ENCODE peak calls at places on chromosomes 6 and 20, in five cellular contexts. B is RWPE1, C is left lung, G is A673, W is OCI-LY7. U is an unnamed sample.

GRCh38 chr20:47781631-47782030 is 3.6 kb downstream of the SULF2 start:
- DNase-seq in B (no peak), C (no peak), G (no peak), W (no peak), U (no peak)

GRCh38 chr6:29924731-29925130 is 17.6 kb upstream of the HLA-A start:
- DNase-seq in B (no peak), C (no peak), G (no peak), W (no peak), U (no peak)

GRCh38 chr20:60117040-60117439 is 158.8 kb downstream of the CDH26 start:
- DNase-seq in B (no peak), C (no peak), G (peak; percentile 39), W (no peak), U (no peak)

GRCh38 chr6:149271348-149272340 is 45.9 kb upstream of the TAB2 start:
- DNase-seq in B (no peak), C (no peak), G (no peak), W (peak; percentile 21), U (no peak)

GRCh38 chr6:91055959-91056358 is 469.1 kb upstream of the MAP3K7 start:
- DNase-seq in B (no peak), C (no peak), G (no peak), W (no peak), U (no peak)

GRCh38 chr20:63431944-63432343 is 40.5 kb downstream of the KCNQ2 start:
- DNase-seq in B (no peak), C (no peak), G (no peak), W (no peak), U (no peak)

GRCh38 chr6:88666906-88667305 is 296.5 kb downstream of the RNGTT start:
- DNase-seq in B (no peak), C (no peak), G (no peak), W (no peak), U (no peak)

GRCh38 chr6:32973934-32974333 is 5.5 kb downstream of the BRD2 start:
- DNase-seq in B (no peak), C (no peak), G (peak; percentile 71), W (peak; percentile 45), U (no peak)

GRCh38 chr20:57325632-57326356 is 3.8 kb upstream of the SPO11 start:
- DNase-seq in B (no peak), C (no peak), G (no peak), W (peak; percentile 75), U (no peak)

GRCh38 chr6:41966961-41967311 is 25.3 kb upstream of the CCND3 start:
- DNase-seq in B (peak; percentile 72), C (no peak), G (no peak), W (no peak), U (no peak)

GRCh38 chr6:21278078-21278790 is 315.3 kb upstream of the SOX4 start:
- DNase-seq in B (no peak), C (no peak), G (no peak), W (no peak), U (no peak)

GRCh38 chr6:38034269-38034914 is 214.9 kb downstream of the ZFAND3 start:
- DNase-seq in B (no peak), C (no peak), G (peak; percentile 44), W (peak; percentile 18), U (no peak)

GRCh38 chr20:62772994-62773858 is 23.0 kb upstream of the MRGBP start:
- DNase-seq in B (peak; percentile 89), C (peak; percentile 45), G (peak; percentile 92), W (no peak), U (no peak)

GRCh38 chr6:34055223-34055933 is 90.5 kb downstream of the GRM4 start:
- DNase-seq in B (peak; percentile 72), C (peak; percentile 83), G (peak; percentile 83), W (peak; percentile 83), U (peak; percentile 15)

GRCh38 chr20:45098096-45098773 is 2.7 kb downstream of the KCNS1 start:
- DNase-seq in B (peak; percentile 46), C (peak; percentile 74), G (peak; percentile 13), W (no peak), U (no peak)

GRCh38 chr6:170222498-170223471 is 68.1 kb downstream of the DLL1 start:
- DNase-seq in B (no peak), C (no peak), G (no peak), W (no peak), U (no peak)

GRCh38 chr6:16739329-16739801 is 21.9 kb downstream of the ATXN1 start:
- DNase-seq in B (peak; percentile 80), C (no peak), G (no peak), W (no peak), U (no peak)

GRCh38 chr6:168432196-168432595 is 8.8 kb upstream of the SMOC2 start:
- DNase-seq in B (no peak), C (no peak), G (no peak), W (no peak), U (no peak)

GRCh38 chr6:119096683-119097310 is 18.3 kb upstream of the FAM184A start:
- DNase-seq in B (peak; percentile 57), C (no peak), G (peak; percentile 12), W (no peak), U (peak; percentile 6)

GRCh38 chr6:2866183-2866846 is 24.7 kb upstream of the SERPINB1 start:
- DNase-seq in B (no peak), C (no peak), G (no peak), W (no peak), U (no peak)

GRCh38 chr6:38933426-38933825 is 115.2 kb upstream of the GLP1R start:
- DNase-seq in B (peak; percentile 49), C (no peak), G (peak; percentile 25), W (no peak), U (no peak)

GRCh38 chr6:2970753-2971419 is 481 bp downstream of the SERPINB6 start:
- DNase-seq in B (peak; percentile 29), C (peak; percentile 97), G (peak; percentile 32), W (no peak), U (peak; percentile 38)

GRCh38 chr6:131948692-131949614 is 2.2 kb downstream of the CCN2 start:
- DNase-seq in B (no peak), C (no peak), G (peak; percentile 50), W (no peak), U (no peak)

GRCh38 chr20:44187054-44187762 is at the start of gene JPH2:
- DNase-seq in B (peak; percentile 97), C (no peak), G (no peak), W (no peak), U (no peak)

GRCh38 chr6:111646942-111647341 is 41.3 kb upstream of the TRAF3IP2 start:
- DNase-seq in B (no peak), C (no peak), G (no peak), W (no peak), U (no peak)

GRCh38 chr6:65000815-65001214 is 706.2 kb downstream of the EYS start:
- DNase-seq in B (no peak), C (peak; percentile 45), G (no peak), W (no peak), U (no peak)

GRCh38 chr6:163386329-163386910 is 28.1 kb upstream of the QKI start:
- DNase-seq in B (no peak), C (no peak), G (no peak), W (no peak), U (no peak)

GRCh38 chr6:163057260-163057659 is 329.5 kb downstream of the PACRG start:
- DNase-seq in B (no peak), C (no peak), G (no peak), W (no peak), U (no peak)

GRCh38 chr6:157260735-157261134 is 62.6 kb downstream of the TMEM242 start:
- DNase-seq in B (peak; percentile 64), C (no peak), G (no peak), W (no peak), U (no peak)

GRCh38 chr6:11460001-11460668 is 77.4 kb upstream of the TMEM170B start:
- DNase-seq in B (no peak), C (no peak), G (peak; percentile 18), W (peak; percentile 56), U (no peak)

GRCh38 chr6:155121699-155122098 is 126.6 kb downstream of the TIAM2 start:
- DNase-seq in B (no peak), C (no peak), G (no peak), W (no peak), U (no peak)

GRCh38 chr6:135592276-135592675 is 94.7 kb upstream of the AHI1 start:
- DNase-seq in B (no peak), C (no peak), G (no peak), W (no peak), U (no peak)

DNA sequence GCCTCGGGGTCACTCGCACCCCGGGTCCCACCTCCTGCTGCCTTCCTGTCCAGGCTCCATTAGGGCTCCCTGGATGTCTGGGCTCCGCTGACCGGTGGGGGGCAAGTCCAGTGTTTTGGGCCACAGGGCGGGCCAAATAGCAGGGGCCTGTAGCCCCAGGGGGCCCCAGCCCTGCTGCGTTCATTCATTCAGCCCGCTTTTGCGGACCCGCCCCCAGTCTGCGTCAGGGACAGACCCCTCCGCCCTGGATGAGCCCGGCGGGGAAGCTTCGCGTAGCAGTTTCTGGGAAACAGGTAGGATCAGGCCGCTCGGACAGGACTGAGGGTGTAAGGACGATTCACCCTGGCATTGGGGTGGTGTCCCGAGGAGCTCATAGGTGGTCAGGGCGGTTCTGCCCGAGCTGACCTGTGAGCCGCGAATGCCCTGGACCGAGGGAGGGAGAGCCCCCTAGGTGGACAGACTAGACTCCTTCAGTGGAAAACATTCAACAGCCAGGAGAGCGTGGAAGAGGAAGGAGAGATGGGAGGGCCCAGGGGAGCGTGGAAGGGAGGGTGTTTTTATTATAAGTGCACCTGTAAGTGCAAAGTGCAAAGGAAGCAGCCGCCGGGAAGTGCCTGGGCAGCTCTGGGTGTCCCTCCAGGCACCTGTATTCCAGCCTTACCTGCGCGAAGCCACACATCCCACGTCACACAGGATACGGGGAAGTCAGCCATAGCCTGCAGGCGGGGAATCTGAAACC is 619 bp downstream of the ENTPD6 start:
- DNase-seq in B (peak; percentile 35), C (no peak), G (peak; percentile 49), W (no peak), U (peak; percentile 38)
- H3K27ac ChIP-seq in B (peak overlapping the region; percentile 78), C (peak overlapping the region; percentile 78), G (peak overlapping the region; percentile 87), W (no peak overlapping the region), U (peak overlapping the region; percentile 93)

DNA sequence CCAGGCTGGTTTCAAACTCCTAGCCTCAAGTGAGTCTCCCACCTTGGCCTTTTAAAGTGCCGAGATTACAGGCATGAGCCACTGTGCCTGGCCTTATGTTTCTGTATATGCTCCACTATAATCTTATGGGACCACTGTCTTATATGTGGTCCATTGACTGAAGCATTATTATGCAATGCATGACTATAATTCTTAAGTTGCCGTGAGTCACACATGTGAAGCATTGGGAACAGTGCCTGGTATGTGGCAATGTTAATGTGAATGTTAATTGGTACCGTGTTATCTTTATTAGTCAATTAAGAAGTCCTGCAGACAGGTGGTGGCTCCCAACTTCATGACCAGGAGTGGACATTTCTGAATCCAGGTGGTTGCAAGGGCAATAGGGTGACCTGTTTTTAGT is 14.7 kb upstream of the ASXL1 start:
- DNase-seq in B (peak; percentile 74), C (no peak), G (no peak), W (no peak), U (no peak)
- H3K27ac ChIP-seq in B (peak overlapping the region; percentile 49), C (no peak overlapping the region), G (no peak overlapping the region), W (no peak overlapping the region), U (no peak overlapping the region)

GRCh38 chr20:9711872-9712271 is 127.0 kb downstream of the PAK5 start:
- DNase-seq in B (no peak), C (no peak), G (no peak), W (no peak), U (no peak)
- H3K27ac ChIP-seq in B (no peak overlapping the region), C (no peak overlapping the region), G (no peak overlapping the region), W (no peak overlapping the region), U (no peak overlapping the region)

DNA sequence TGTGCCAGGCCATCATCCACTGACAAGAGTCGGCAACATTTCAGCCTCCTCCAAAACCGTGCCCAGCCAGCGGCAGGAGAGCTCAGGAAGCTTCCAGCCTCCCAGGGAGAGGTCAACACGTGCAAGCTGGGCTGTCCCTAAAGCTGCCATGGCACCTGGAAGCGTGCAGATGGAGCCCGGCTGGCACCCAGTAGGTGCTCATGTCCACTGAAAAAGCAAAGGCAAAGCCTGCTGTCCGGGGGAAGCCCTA is 14.4 kb upstream of the TLDC2 start:
- DNase-seq in B (no peak), C (no peak), G (no peak), W (no peak), U (no peak)
- H3K27ac ChIP-seq in B (peak overlapping the region; percentile 99), C (peak overlapping the region; percentile 76), G (peak overlapping the region; percentile 72), W (no peak overlapping the region), U (peak overlapping the region; percentile 76)

GRCh38 chr6:18985061-18985460 is 597.9 kb downstream of the RNF144B start:
- DNase-seq in B (no peak), C (no peak), G (no peak), W (no peak), U (no peak)
- H3K27ac ChIP-seq in B (no peak overlapping the region), C (no peak overlapping the region), G (no peak overlapping the region), W (no peak overlapping the region), U (no peak overlapping the region)

U was measured in caudate nucleus.